ENCODE peak calls at places on chromosome 18, in ten cellular contexts. U is HCEC 1CT; J is activated CD4-positive, alpha-beta T cell treated with anti-CD3 and anti-CD28 coated beads for 36 hours; W is stimulated activated CD4-positive, alpha-beta T cell treated with anti-CD3 and anti-CD28 coated beads, Interleukin-4, amount 100 ng/mL, for 24 hours; R is MG63; L is AG09309; X is T follicular helper cell; A is omental fat pad; M is vagina; F is astrocyte. I is an unnamed sample.

GRCh38 chr18:79898952-79899608 is 52.4 kb downstream of the SLC66A2 start:
- DNase-seq in U (no peak), J (no peak), W (no peak), R (no peak), L (no peak), X (no peak), A (no peak), M (no peak), F (no peak), I (no peak)

GRCh38 chr18:13035249-13035914 is 44.2 kb downstream of the CEP192 start:
- DNase-seq in U (peak), J (no peak), W (no peak), R (no peak), L (no peak), X (no peak), A (no peak), M (no peak), F (peak), I (no peak)

GRCh38 chr18:32891797-32892196 is 119.0 kb upstream of the KLHL14 start:
- DNase-seq in U (no peak), J (no peak), W (no peak), R (no peak), L (no peak), X (no peak), A (no peak), M (no peak), F (no peak), I (no peak)

GRCh38 chr18:23897293-23897692 is 117.3 kb upstream of the TTC39C start:
- DNase-seq in U (no peak), J (no peak), W (no peak), R (no peak), L (no peak), X (no peak), A (no peak), M (no peak), F (no peak), I (no peak)

GRCh38 chr18:32769242-32770180 is 3.3 kb downstream of the KLHL14 start:
- DNase-seq in U (no peak), J (peak), W (no peak), R (no peak), L (no peak), X (no peak), A (no peak), M (no peak), F (no peak), I (no peak)

GRCh38 chr18:46140173-46140572 is 36.0 kb downstream of the HAUS1 start:
- DNase-seq in U (no peak), J (no peak), W (no peak), R (no peak), L (no peak), X (no peak), A (no peak), M (no peak), F (no peak), I (no peak)

GRCh38 chr18:3269900-3270299 is 8.0 kb downstream of the MYL12B start:
- DNase-seq in U (no peak), J (no peak), W (no peak), R (no peak), L (no peak), X (no peak), A (no peak), M (no peak), F (no peak), I (no peak)

GRCh38 chr18:36127866-36128845 is 984 bp downstream of the SLC39A6 start:
- DNase-seq in U (peak), J (peak), W (peak), R (peak), L (no peak), X (no peak), A (no peak), M (no peak), F (peak), I (no peak)

GRCh38 chr18:183769-184168 is 25.4 kb downstream of the USP14 start:
- DNase-seq in U (no peak), J (no peak), W (no peak), R (no peak), L (no peak), X (no peak), A (no peak), M (no peak), F (no peak), I (no peak)

GRCh38 chr18:38256366-38256765 is 690.8 kb upstream of the CELF4 start:
- DNase-seq in U (no peak), J (no peak), W (no peak), R (no peak), L (no peak), X (no peak), A (no peak), M (no peak), F (no peak), I (no peak)

GRCh38 chr18:28041366-28041765 is 135.6 kb downstream of the CDH2 start:
- DNase-seq in U (peak), J (no peak), W (no peak), R (no peak), L (peak), X (no peak), A (no peak), M (no peak), F (peak), I (no peak)

GRCh38 chr18:72871091-72871490 is 3.3 kb upstream of the NETO1 start:
- DNase-seq in U (no peak), J (no peak), W (no peak), R (peak), L (peak), X (no peak), A (no peak), M (no peak), F (peak), I (no peak)

GRCh38 chr18:26536032-26536431 is 12.3 kb downstream of the KCTD1 start:
- DNase-seq in U (peak), J (peak), W (no peak), R (no peak), L (no peak), X (no peak), A (no peak), M (no peak), F (peak), I (no peak)

GRCh38 chr18:61943175-61943964 is 50.6 kb upstream of the RNF152 start:
- DNase-seq in U (peak), J (no peak), W (no peak), R (no peak), L (no peak), X (no peak), A (no peak), M (no peak), F (peak), I (no peak)

GRCh38 chr18:54774423-54774822 is 53.9 kb upstream of the RAB27B start:
- DNase-seq in U (peak), J (no peak), W (no peak), R (no peak), L (peak), X (no peak), A (no peak), M (no peak), F (peak), I (no peak)

GRCh38 chr18:32271649-32272324 is 81.9 kb downstream of the MEP1B start:
- DNase-seq in U (peak), J (peak), W (peak), R (no peak), L (peak), X (no peak), A (no peak), M (no peak), F (peak), I (no peak)

GRCh38 chr18:74264303-74265020 is 27.3 kb downstream of the CYB5A start:
- DNase-seq in U (no peak), J (peak), W (no peak), R (no peak), L (no peak), X (no peak), A (no peak), M (no peak), F (no peak), I (no peak)

GRCh38 chr18:55250729-55251128 is 291.5 kb upstream of the CCDC68 start:
- DNase-seq in U (no peak), J (no peak), W (no peak), R (no peak), L (no peak), X (no peak), A (no peak), M (no peak), F (peak), I (no peak)

GRCh38 chr18:79947054-79947755 is 4.2 kb downstream of the SLC66A2 start:
- DNase-seq in U (no peak), J (no peak), W (no peak), R (peak), L (no peak), X (no peak), A (peak), M (no peak), F (no peak), I (peak)

GRCh38 chr18:23257686-23258565 is 122.6 kb downstream of the CABLES1 start:
- DNase-seq in U (peak), J (peak), W (no peak), R (peak), L (peak), X (no peak), A (no peak), M (no peak), F (peak), I (no peak)

GRCh38 chr18:8176554-8176953 is 432.7 kb upstream of the RAB12 start:
- DNase-seq in U (peak), J (no peak), W (no peak), R (no peak), L (no peak), X (no peak), A (no peak), M (no peak), F (no peak), I (no peak)

GRCh38 chr18:21164746-21165145 is 53.1 kb upstream of the ROCK1 start:
- DNase-seq in U (peak), J (no peak), W (no peak), R (no peak), L (no peak), X (no peak), A (no peak), M (no peak), F (no peak), I (no peak)

GRCh38 chr18:6150481-6150880 is 255.2 kb upstream of the TMEM200C start:
- DNase-seq in U (no peak), J (no peak), W (no peak), R (no peak), L (no peak), X (no peak), A (no peak), M (no peak), F (no peak), I (no peak)

GRCh38 chr18:79543861-79544385 is 135.7 kb upstream of the CTDP1 start:
- DNase-seq in U (no peak), J (no peak), W (no peak), R (no peak), L (no peak), X (no peak), A (no peak), M (no peak), F (no peak), I (no peak)

GRCh38 chr18:68555935-68556334 is 159.0 kb downstream of the TMX3 start:
- DNase-seq in U (peak), J (no peak), W (no peak), R (no peak), L (no peak), X (no peak), A (no peak), M (no peak), F (no peak), I (no peak)

GRCh38 chr18:904135-905090 is at the start of gene ADCYAP1:
- DNase-seq in U (no peak), J (peak), W (no peak), R (no peak), L (no peak), X (no peak), A (no peak), M (no peak), F (no peak), I (no peak)

GRCh38 chr18:36399055-36399454 is 101.5 kb downstream of the FHOD3 start:
- DNase-seq in U (no peak), J (no peak), W (no peak), R (no peak), L (no peak), X (no peak), A (no peak), M (no peak), F (no peak), I (no peak)

GRCh38 chr18:43115076-43116035 is at the start of gene RIT2:
- DNase-seq in U (no peak), J (no peak), W (no peak), R (no peak), L (no peak), X (no peak), A (no peak), M (no peak), F (no peak), I (no peak)

GRCh38 chr18:45232058-45232457 is 383.2 kb upstream of the SLC14A2 start:
- DNase-seq in U (no peak), J (no peak), W (no peak), R (no peak), L (no peak), X (no peak), A (no peak), M (no peak), F (no peak), I (no peak)

GRCh38 chr18:77103991-77104521 is 28.5 kb downstream of the MBP start:
- DNase-seq in U (no peak), J (no peak), W (peak), R (no peak), L (no peak), X (no peak), A (no peak), M (no peak), F (no peak), I (no peak)

GRCh38 chr18:64919971-64920370 is 771.1 kb upstream of the LINC00305 start:
- DNase-seq in U (no peak), J (no peak), W (no peak), R (no peak), L (no peak), X (no peak), A (no peak), M (no peak), F (no peak), I (no peak)

I was measured in sigmoid colon.